ENCODE peak calls at places on chromosomes 3 and 15, in seven cellular contexts. X, U, B, O, J, P and K are unnamed samples.
A peak's percentile ranks its signal among the peaks of the same experiment; 100 is the strongest.

GRCh38 chr3:159761377-159761776 is 227.3 kb upstream of the IL12A start:
- DNase-seq in X (no peak), U (peak; percentile 44), B (no peak), O (no peak), J (no peak), P (no peak), K (no peak)

GRCh38 chr3:129688310-129688895 is 81.9 kb upstream of the PLXND1 start:
- DNase-seq in X (peak; percentile 19), U (peak; percentile 38), B (no peak), O (peak; percentile 78), J (no peak), P (no peak), K (no peak)

GRCh38 chr3:18572809-18573208 is 147.7 kb upstream of the SATB1 start:
- DNase-seq in X (no peak), U (no peak), B (no peak), O (no peak), J (no peak), P (no peak), K (no peak)

GRCh38 chr15:85852969-85853368 is 58.2 kb upstream of the KLHL25 start:
- DNase-seq in X (no peak), U (no peak), B (no peak), O (no peak), J (no peak), P (no peak), K (no peak)

GRCh38 chr3:161409858-161410257 is 38.5 kb upstream of the SPTSSB start:
- DNase-seq in X (no peak), U (no peak), B (no peak), O (no peak), J (no peak), P (no peak), K (no peak)

GRCh38 chr3:141093971-141094401 is 42.8 kb downstream of the SPSB4 start:
- DNase-seq in X (no peak), U (peak; percentile 71), B (no peak), O (no peak), J (no peak), P (no peak), K (no peak)

GRCh38 chr15:85993116-85993515 is 86.6 kb upstream of the AGBL1 start:
- DNase-seq in X (no peak), U (no peak), B (no peak), O (no peak), J (no peak), P (no peak), K (no peak)

GRCh38 chr3:14345496-14346150 is 56.8 kb upstream of the SLC6A6 start:
- DNase-seq in X (no peak), U (no peak), B (no peak), O (no peak), J (no peak), P (no peak), K (no peak)

GRCh38 chr3:168544097-168544957 is 448.6 kb upstream of the GOLIM4 start:
- DNase-seq in X (no peak), U (no peak), B (no peak), O (no peak), J (no peak), P (no peak), K (no peak)

GRCh38 chr15:98151098-98151497 is 190.6 kb downstream of the ARRDC4 start:
- DNase-seq in X (no peak), U (no peak), B (no peak), O (no peak), J (no peak), P (no peak), K (no peak)

GRCh38 chr15:88727439-88727838 is 75.8 kb upstream of the ACAN start:
- DNase-seq in X (no peak), U (no peak), B (no peak), O (no peak), J (no peak), P (no peak), K (no peak)

GRCh38 chr3:134627831-134628230 is 23.0 kb downstream of the KY start:
- DNase-seq in X (no peak), U (no peak), B (no peak), O (no peak), J (no peak), P (no peak), K (no peak)

GRCh38 chr15:39922450-39923092 is 2.5 kb upstream of the GPR176 start:
- DNase-seq in X (no peak), U (no peak), B (no peak), O (no peak), J (no peak), P (no peak), K (no peak)

GRCh38 chr3:158649791-158650190 is 5.5 kb downstream of the GFM1 start:
- DNase-seq in X (no peak), U (no peak), B (no peak), O (peak; percentile 46), J (no peak), P (no peak), K (no peak)

GRCh38 chr3:38247366-38248035 is 18.1 kb upstream of the SLC22A13 start:
- DNase-seq in X (no peak), U (no peak), B (no peak), O (peak; percentile 6), J (no peak), P (no peak), K (no peak)

GRCh38 chr3:112056451-112056929 is 22.0 kb downstream of the TMPRSS7 start:
- DNase-seq in X (no peak), U (no peak), B (no peak), O (no peak), J (no peak), P (no peak), K (no peak)

GRCh38 chr3:27943106-27943505 is 221.0 kb upstream of the EOMES start:
- DNase-seq in X (no peak), U (no peak), B (no peak), O (peak; percentile 16), J (no peak), P (no peak), K (no peak)

GRCh38 chr3:194732617-194733016 is 46.9 kb downstream of the FAM43A start:
- DNase-seq in X (no peak), U (no peak), B (no peak), O (no peak), J (no peak), P (no peak), K (no peak)

GRCh38 chr3:123084192-123084591 is 17.4 kb downstream of the PDIA5 start:
- DNase-seq in X (no peak), U (no peak), B (peak; percentile 27), O (peak; percentile 9), J (no peak), P (no peak), K (no peak)

GRCh38 chr3:189311521-189311920 is 139.8 kb downstream of the TPRG1 start:
- DNase-seq in X (no peak), U (no peak), B (no peak), O (no peak), J (no peak), P (no peak), K (no peak)

GRCh38 chr15:101488300-101489164 is 975 bp downstream of the PCSK6 start:
- DNase-seq in X (no peak), U (peak; percentile 74), B (peak; percentile 39), O (peak; percentile 73), J (no peak), P (no peak), K (no peak)

GRCh38 chr3:31903686-31904431 is 77.2 kb downstream of the OSBPL10 start:
- DNase-seq in X (no peak), U (no peak), B (no peak), O (no peak), J (no peak), P (no peak), K (no peak)

GRCh38 chr3:160038862-160039562 is 50.4 kb downstream of the IL12A start:
- DNase-seq in X (peak; percentile 5), U (peak; percentile 76), B (no peak), O (no peak), J (peak; percentile 23), P (no peak), K (peak; percentile 29)

GRCh38 chr15:80199869-80200268 is 47.1 kb downstream of the FAH start:
- DNase-seq in X (no peak), U (no peak), B (no peak), O (no peak), J (no peak), P (no peak), K (no peak)

GRCh38 chr3:52743152-52743551 is 27.6 kb downstream of the NEK4 start:
- DNase-seq in X (no peak), U (no peak), B (no peak), O (no peak), J (no peak), P (no peak), K (no peak)

GRCh38 chr3:52743721-52744120 is 27.0 kb downstream of the NEK4 start:
- DNase-seq in X (no peak), U (no peak), B (no peak), O (no peak), J (no peak), P (no peak), K (no peak)

GRCh38 chr3:52739725-52740124 is 31.0 kb downstream of the NEK4 start:
- DNase-seq in X (no peak), U (no peak), B (no peak), O (no peak), J (no peak), P (no peak), K (no peak)

GRCh38 chr3:52742418-52743041 is 28.2 kb downstream of the NEK4 start:
- DNase-seq in X (no peak), U (peak; percentile 41), B (peak; percentile 27), O (peak; percentile 44), J (no peak), P (peak; percentile 15), K (peak; percentile 13)
- TF ChIP-seq TAF1 in X (no peak), U (no peak), B (no peak), O (no peak), J (no peak), P (no peak), K (no peak)

DNA sequence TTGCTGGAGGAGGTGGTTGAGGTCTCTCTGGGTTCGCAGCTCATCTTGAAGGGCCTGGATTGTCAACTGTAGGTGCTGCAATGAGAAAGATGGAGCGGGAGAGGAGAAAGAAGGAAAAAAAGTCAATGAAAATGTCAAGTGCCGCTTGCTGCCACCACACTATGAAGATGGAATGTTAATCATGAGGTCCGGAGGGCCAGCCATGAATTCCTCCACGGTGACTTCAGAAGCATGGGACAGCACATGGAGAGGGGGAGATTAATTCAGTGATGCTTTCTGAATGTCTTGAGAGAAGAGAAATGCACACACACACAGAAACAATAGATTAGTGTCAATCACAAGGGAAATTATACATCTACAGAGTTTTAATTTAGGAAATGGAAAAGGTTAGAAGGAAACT is 171.9 kb downstream of the ERC2 start:
- DNase-seq in X (no peak), U (no peak), B (no peak), O (no peak), J (no peak), P (no peak), K (no peak)
- TF ChIP-seq TAF1 in X (no peak), U (no peak), B (no peak), O (no peak), J (no peak), P (no peak), K (no peak)

DNA sequence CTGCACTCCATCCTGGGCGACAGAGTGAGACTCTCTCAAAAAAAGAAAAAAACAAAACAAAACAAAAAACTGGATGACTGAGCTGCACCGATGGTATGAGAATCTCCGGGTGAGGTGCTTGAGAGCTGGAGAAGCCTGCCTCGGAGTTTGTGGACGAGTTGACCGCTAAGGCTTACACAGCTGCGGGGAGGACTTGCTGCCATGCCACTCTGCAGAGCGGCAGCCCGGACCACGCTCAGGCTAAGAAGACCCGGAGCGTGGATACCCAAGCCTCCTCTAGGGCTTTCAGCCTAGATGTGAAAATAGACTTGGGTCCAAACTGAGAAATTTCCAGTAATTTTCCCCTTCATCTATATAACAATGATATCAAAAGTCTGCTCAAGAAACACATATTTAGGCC is 16.0 kb downstream of the NRROS start:
- DNase-seq in X (no peak), U (no peak), B (no peak), O (no peak), J (no peak), P (no peak), K (no peak)
- TF ChIP-seq TAF1 in X (no peak), U (no peak), B (no peak), O (no peak), J (no peak), P (no peak), K (no peak)

GRCh38 chr3:63814300-63814699 is 4.8 kb upstream of the C3orf49 start:
- DNase-seq in X (no peak), U (no peak), B (no peak), O (peak; percentile 64), J (no peak), P (no peak), K (no peak)
- TF ChIP-seq TAF1 in X (no peak), U (no peak), B (no peak), O (no peak), J (no peak), P (no peak), K (no peak)